ENCODE peak calls at places on chromosomes 3 and 15, in eight cellular contexts. Y, O, S, F, J, E, K and T are unnamed samples.

GRCh38 chr3:10228248-10228950 is 19.9 kb upstream of the TATDN2 start:
- DNase-seq in Y (peak), O (no peak), S (peak), F (no peak), J (no peak), E (no peak), K (no peak), T (no peak)

GRCh38 chr3:125061170-125061569 is 5.4 kb upstream of the HEG1 start:
- DNase-seq in Y (no peak), O (peak), S (no peak), F (peak), J (no peak), E (peak), K (no peak), T (no peak)

GRCh38 chr3:13419356-13420050 is 619 bp downstream of the NUP210 start:
- DNase-seq in Y (peak), O (no peak), S (no peak), F (peak), J (peak), E (no peak), K (peak), T (peak)

GRCh38 chr3:100329800-100330489 is 4.6 kb upstream of the NIT2 start:
- DNase-seq in Y (no peak), O (no peak), S (no peak), F (no peak), J (no peak), E (no peak), K (no peak), T (no peak)

GRCh38 chr3:192845196-192845855 is 72.3 kb downstream of the MB21D2 start:
- DNase-seq in Y (peak), O (peak), S (no peak), F (no peak), J (no peak), E (no peak), K (no peak), T (no peak)

GRCh38 chr3:101995371-101996046 is 146.2 kb downstream of the NFKBIZ start:
- DNase-seq in Y (peak), O (peak), S (peak), F (no peak), J (no peak), E (no peak), K (no peak), T (no peak)

GRCh38 chr3:123546133-123546755 is 38.6 kb downstream of the HACD2 start:
- DNase-seq in Y (no peak), O (peak), S (peak), F (no peak), J (no peak), E (no peak), K (no peak), T (no peak)

GRCh38 chr3:196754215-196754937 is 14.7 kb downstream of the PAK2 start:
- DNase-seq in Y (no peak), O (no peak), S (no peak), F (no peak), J (no peak), E (no peak), K (no peak), T (no peak)

GRCh38 chr15:91694829-91695205 is 158.7 kb upstream of the SLCO3A1 start:
- DNase-seq in Y (peak), O (peak), S (peak), F (no peak), J (peak), E (peak), K (no peak), T (no peak)

GRCh38 chr3:135989247-135989646 is 23.7 kb downstream of the PPP2R3A start:
- DNase-seq in Y (peak), O (peak), S (no peak), F (no peak), J (no peak), E (no peak), K (no peak), T (no peak)

GRCh38 chr15:57085267-57085666 is 166.8 kb downstream of the TCF12 start:
- DNase-seq in Y (peak), O (no peak), S (no peak), F (peak), J (no peak), E (no peak), K (no peak), T (no peak)

GRCh38 chr3:39327053-39327745 is 2.3 kb upstream of the CCR8 start:
- DNase-seq in Y (no peak), O (no peak), S (no peak), F (no peak), J (no peak), E (no peak), K (no peak), T (no peak)

GRCh38 chr15:39350785-39351184 is 230.1 kb upstream of the THBS1 start:
- DNase-seq in Y (no peak), O (no peak), S (no peak), F (no peak), J (no peak), E (no peak), K (no peak), T (no peak)

GRCh38 chr15:69893086-69893485 is 204.6 kb downstream of the TLE3 start:
- DNase-seq in Y (no peak), O (no peak), S (no peak), F (no peak), J (no peak), E (no peak), K (no peak), T (no peak)

GRCh38 chr3:140715035-140715434 is 37.2 kb downstream of the TRIM42 start:
- DNase-seq in Y (no peak), O (no peak), S (no peak), F (no peak), J (no peak), E (no peak), K (no peak), T (no peak)